ENCODE peak calls at places on chromosomes 7 and 10, in five cellular contexts. One of them, this sample, is unnamed.

GRCh38 chr7:30652132-30652531 is 30.1 kb downstream of the CRHR2 start:
- DNase-seq in psoas muscle: no peak
- DNase-seq in cardiac fibroblast: no peak
- DNase-seq in osteoblast: no peak
- DNase-seq in AG10803: no peak
- DNase-seq in this sample: no peak

GRCh38 chr10:42989481-42989921 is 87.4 kb upstream of the RET start:
- DNase-seq in osteoblast: peak
- DNase-seq in AG10803: no peak
- DNase-seq in psoas muscle: no peak
- DNase-seq in cardiac fibroblast: no peak
- DNase-seq in this sample: no peak

GRCh38 chr7:151057737-151057988 is at the start of gene CDK5:
- DNase-seq in cardiac fibroblast: no peak
- DNase-seq in osteoblast: no peak
- DNase-seq in AG10803: no peak
- DNase-seq in psoas muscle: no peak
- DNase-seq in this sample: no peak

GRCh38 chr7:73560035-73560835 is 2.7 kb upstream of the BCL7B start:
- DNase-seq in cardiac fibroblast: peak
- DNase-seq in AG10803: peak
- DNase-seq in osteoblast: peak
- DNase-seq in psoas muscle: no peak
- DNase-seq in this sample: peak

GRCh38 chr7:106582365-106582764 is 78.6 kb downstream of the CCDC71L start:
- DNase-seq in psoas muscle: no peak
- DNase-seq in AG10803: no peak
- DNase-seq in cardiac fibroblast: no peak
- DNase-seq in osteoblast: no peak
- DNase-seq in this sample: no peak

GRCh38 chr10:3419719-3420495 is 247.3 kb upstream of the PITRM1 start:
- DNase-seq in osteoblast: peak
- DNase-seq in cardiac fibroblast: no peak
- DNase-seq in AG10803: no peak
- DNase-seq in psoas muscle: no peak
- DNase-seq in this sample: no peak

GRCh38 chr7:158260567-158261361 is 326.9 kb downstream of the PTPRN2 start:
- DNase-seq in AG10803: no peak
- DNase-seq in cardiac fibroblast: no peak
- DNase-seq in osteoblast: no peak
- DNase-seq in psoas muscle: no peak
- DNase-seq in this sample: no peak

GRCh38 chr10:80283119-80283518 is 6.3 kb downstream of the MAT1A start:
- DNase-seq in cardiac fibroblast: no peak
- DNase-seq in osteoblast: no peak
- DNase-seq in psoas muscle: no peak
- DNase-seq in AG10803: no peak
- DNase-seq in this sample: no peak

GRCh38 chr10:25493122-25493893 is 318.5 kb downstream of the GPR158 start:
- DNase-seq in osteoblast: no peak
- DNase-seq in cardiac fibroblast: peak
- DNase-seq in psoas muscle: no peak
- DNase-seq in AG10803: no peak
- DNase-seq in this sample: no peak

GRCh38 chr10:50861370-50861769 is 24.1 kb downstream of the A1CF start:
- DNase-seq in cardiac fibroblast: no peak
- DNase-seq in osteoblast: no peak
- DNase-seq in psoas muscle: no peak
- DNase-seq in AG10803: no peak
- DNase-seq in this sample: no peak

GRCh38 chr10:45374451-45375052 is 536 bp downstream of the ALOX5 start:
- DNase-seq in psoas muscle: no peak
- DNase-seq in AG10803: no peak
- DNase-seq in cardiac fibroblast: no peak
- DNase-seq in osteoblast: peak
- DNase-seq in this sample: no peak

GRCh38 chr10:86666538-86666937 is 1.8 kb upstream of the LDB3 start:
- DNase-seq in AG10803: no peak
- DNase-seq in osteoblast: peak
- DNase-seq in psoas muscle: no peak
- DNase-seq in cardiac fibroblast: no peak
- DNase-seq in this sample: peak

GRCh38 chr10:106285199-106285598 is 879.3 kb downstream of the SORCS1 start:
- DNase-seq in AG10803: peak
- DNase-seq in osteoblast: no peak
- DNase-seq in cardiac fibroblast: peak
- DNase-seq in psoas muscle: no peak
- DNase-seq in this sample: no peak

GRCh38 chr7:91285966-91286365 is 21.7 kb downstream of the FZD1 start:
- DNase-seq in cardiac fibroblast: no peak
- DNase-seq in osteoblast: no peak
- DNase-seq in AG10803: peak
- DNase-seq in psoas muscle: no peak
- DNase-seq in this sample: no peak

GRCh38 chr10:108783897-108784296 is 1139.4 kb downstream of the XPNPEP1 start:
- DNase-seq in psoas muscle: no peak
- DNase-seq in AG10803: peak
- DNase-seq in osteoblast: no peak
- DNase-seq in cardiac fibroblast: peak
- DNase-seq in this sample: no peak

GRCh38 chr10:43259981-43260761 is 6.7 kb downstream of the RASGEF1A start:
- DNase-seq in osteoblast: peak
- DNase-seq in AG10803: no peak
- DNase-seq in psoas muscle: no peak
- DNase-seq in cardiac fibroblast: peak
- DNase-seq in this sample: no peak

GRCh38 chr7:1114505-1114904 is 26.6 kb downstream of the GPER1 start:
- DNase-seq in AG10803: no peak
- DNase-seq in psoas muscle: peak
- DNase-seq in osteoblast: peak
- DNase-seq in cardiac fibroblast: no peak
- DNase-seq in this sample: no peak

GRCh38 chr7:77991656-77992055 is 193.1 kb downstream of the PHTF2 start:
- DNase-seq in osteoblast: no peak
- DNase-seq in cardiac fibroblast: no peak
- DNase-seq in AG10803: no peak
- DNase-seq in psoas muscle: no peak
- DNase-seq in this sample: no peak

GRCh38 chr10:2019281-2019680 is 282.0 kb upstream of the ADARB2 start:
- DNase-seq in osteoblast: no peak
- DNase-seq in psoas muscle: no peak
- DNase-seq in AG10803: no peak
- DNase-seq in cardiac fibroblast: no peak
- DNase-seq in this sample: no peak

GRCh38 chr7:86949052-86949778 is 110.2 kb downstream of the ELAPOR2 start:
- DNase-seq in AG10803: no peak
- DNase-seq in osteoblast: no peak
- DNase-seq in cardiac fibroblast: no peak
- DNase-seq in psoas muscle: no peak
- DNase-seq in this sample: no peak
- H3K4me3 ChIP-seq in AG10803: no peak
- H3K4me3 ChIP-seq in osteoblast: no peak
- H3K4me3 ChIP-seq in cardiac fibroblast: no peak
- H3K4me3 ChIP-seq in psoas muscle: no peak
- H3K4me3 ChIP-seq in this sample: no peak

DNA sequence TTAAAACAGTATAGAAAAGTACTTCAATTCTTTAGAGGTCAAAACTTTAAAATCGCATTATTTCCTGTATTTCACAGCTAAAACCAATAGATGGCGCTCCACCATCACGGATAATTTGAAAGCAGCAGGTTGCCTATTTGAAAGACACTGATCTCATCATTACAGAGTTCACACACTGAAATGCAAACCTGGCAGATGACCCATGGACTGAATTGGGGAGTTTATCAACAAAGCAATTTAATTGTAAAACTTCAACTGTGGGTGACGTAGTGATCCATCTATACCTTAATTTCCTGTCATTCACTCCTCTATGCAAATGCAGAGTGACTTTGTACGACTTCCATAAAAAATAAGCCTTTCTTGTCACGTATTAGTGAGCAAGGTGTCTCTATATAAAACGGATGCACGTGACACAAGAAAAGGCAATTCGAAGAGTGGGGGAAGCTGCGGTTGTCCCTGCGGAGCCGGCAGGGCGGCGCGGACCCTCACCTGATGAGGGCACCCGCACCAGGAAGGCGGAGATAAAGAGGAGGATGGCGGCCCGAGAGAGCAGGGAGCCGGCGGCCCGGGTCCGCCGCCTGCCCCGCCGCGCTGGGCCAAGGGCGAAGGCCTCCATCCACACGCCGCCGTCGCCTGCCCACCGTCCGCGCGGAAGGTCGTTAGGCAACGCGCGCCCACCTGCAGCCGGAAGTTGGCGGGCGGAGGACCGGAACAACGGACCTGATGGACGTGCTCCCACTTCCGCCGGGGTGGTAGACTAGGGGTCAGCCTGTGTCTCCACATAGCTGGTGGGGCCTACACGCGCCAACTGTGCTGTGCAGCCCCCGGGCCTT is at the start of gene ZPBP:
- DNase-seq in osteoblast: peak
- DNase-seq in psoas muscle: peak
- DNase-seq in AG10803: peak
- DNase-seq in cardiac fibroblast: peak
- DNase-seq in this sample: no peak
- H3K4me3 ChIP-seq in osteoblast: peak
- H3K4me3 ChIP-seq in psoas muscle: peak
- H3K4me3 ChIP-seq in AG10803: no peak
- H3K4me3 ChIP-seq in cardiac fibroblast: no peak
- H3K4me3 ChIP-seq in this sample: peak

GRCh38 chr7:137903382-137904169 is 56.8 kb upstream of the DGKI start:
- DNase-seq in AG10803: peak
- DNase-seq in cardiac fibroblast: peak
- DNase-seq in osteoblast: peak
- DNase-seq in psoas muscle: no peak
- DNase-seq in this sample: peak

GRCh38 chr7:137895301-137896201 is 48.8 kb upstream of the DGKI start:
- DNase-seq in cardiac fibroblast: no peak
- DNase-seq in osteoblast: no peak
- DNase-seq in AG10803: no peak
- DNase-seq in psoas muscle: no peak
- DNase-seq in this sample: no peak

GRCh38 chr7:137904826-137905225 is 58.1 kb upstream of the DGKI start:
- DNase-seq in osteoblast: no peak
- DNase-seq in psoas muscle: no peak
- DNase-seq in cardiac fibroblast: no peak
- DNase-seq in AG10803: no peak
- DNase-seq in this sample: no peak

GRCh38 chr7:137900137-137900536 is 53.4 kb upstream of the DGKI start:
- DNase-seq in cardiac fibroblast: no peak
- DNase-seq in osteoblast: no peak
- DNase-seq in psoas muscle: no peak
- DNase-seq in AG10803: no peak
- DNase-seq in this sample: no peak

GRCh38 chr7:137898839-137899681 is 52.3 kb upstream of the DGKI start:
- DNase-seq in AG10803: peak
- DNase-seq in psoas muscle: peak
- DNase-seq in osteoblast: peak
- DNase-seq in cardiac fibroblast: peak
- DNase-seq in this sample: peak
- H3K4me3 ChIP-seq in AG10803: no peak
- H3K4me3 ChIP-seq in psoas muscle: peak
- H3K4me3 ChIP-seq in osteoblast: no peak
- H3K4me3 ChIP-seq in cardiac fibroblast: no peak
- H3K4me3 ChIP-seq in this sample: peak

GRCh38 chr7:114084381-114085312 is 165.8 kb upstream of the PPP1R3A start:
- DNase-seq in osteoblast: peak
- DNase-seq in cardiac fibroblast: peak
- DNase-seq in psoas muscle: peak
- DNase-seq in AG10803: peak
- DNase-seq in this sample: peak

GRCh38 chr7:114086906-114087651 is 168.3 kb upstream of the PPP1R3A start:
- DNase-seq in AG10803: peak
- DNase-seq in psoas muscle: peak
- DNase-seq in osteoblast: peak
- DNase-seq in cardiac fibroblast: peak
- DNase-seq in this sample: peak

GRCh38 chr7:114086491-114086905 is 167.7 kb upstream of the PPP1R3A start:
- DNase-seq in osteoblast: peak
- DNase-seq in psoas muscle: peak
- DNase-seq in cardiac fibroblast: no peak
- DNase-seq in AG10803: no peak
- DNase-seq in this sample: peak

GRCh38 chr7:114085313-114085591 is 166.4 kb upstream of the PPP1R3A start:
- DNase-seq in cardiac fibroblast: no peak
- DNase-seq in psoas muscle: no peak
- DNase-seq in AG10803: no peak
- DNase-seq in osteoblast: no peak
- DNase-seq in this sample: no peak

DNA sequence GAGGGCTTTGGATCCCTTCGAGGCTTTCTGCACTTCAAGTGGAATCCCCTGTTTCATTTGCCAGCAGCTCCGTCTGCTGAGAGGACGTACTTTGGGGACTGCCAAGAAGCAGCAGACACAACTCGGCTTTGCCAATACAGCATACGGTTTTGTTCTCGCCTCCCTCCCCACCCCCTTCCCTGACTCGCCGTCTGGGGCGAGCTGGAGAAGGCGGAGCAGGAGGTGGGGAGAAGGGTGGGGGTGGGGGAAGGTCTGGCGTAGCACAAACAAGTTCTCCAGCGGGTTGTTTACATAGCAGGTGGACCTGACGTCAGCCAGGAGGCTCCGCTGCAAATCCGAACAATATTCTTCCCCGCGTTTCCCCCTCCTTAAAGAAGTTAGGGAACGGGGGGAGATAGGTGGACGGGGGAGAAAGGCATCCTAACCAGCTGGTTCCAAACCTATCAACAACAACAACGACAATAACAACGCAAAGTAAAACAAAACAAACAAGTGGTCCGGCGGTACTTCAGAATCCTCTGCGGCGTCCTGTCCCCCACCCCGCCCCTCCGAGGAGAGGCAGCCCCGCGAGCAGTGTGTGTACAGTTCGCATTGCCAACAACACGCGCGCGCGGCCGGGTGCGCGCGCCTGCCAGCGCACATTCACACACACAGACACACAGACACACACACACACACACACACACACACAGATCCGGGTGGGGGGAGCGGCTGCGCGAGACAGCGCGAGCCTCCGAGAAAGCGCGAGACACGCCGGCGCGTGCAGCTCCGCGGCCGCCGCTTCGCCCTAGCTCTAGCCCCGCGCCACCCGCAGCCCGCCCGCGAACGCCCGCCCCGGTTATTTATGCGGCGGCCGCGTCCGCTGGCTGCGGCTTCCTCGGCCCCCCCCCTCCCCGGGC is 167.0 kb upstream of the PPP1R3A start:
- DNase-seq in AG10803: peak
- DNase-seq in osteoblast: peak
- DNase-seq in psoas muscle: peak
- DNase-seq in cardiac fibroblast: peak
- DNase-seq in this sample: peak
- H3K4me3 ChIP-seq in AG10803: peak
- H3K4me3 ChIP-seq in osteoblast: peak
- H3K4me3 ChIP-seq in psoas muscle: peak
- H3K4me3 ChIP-seq in cardiac fibroblast: peak
- H3K4me3 ChIP-seq in this sample: peak

DNA sequence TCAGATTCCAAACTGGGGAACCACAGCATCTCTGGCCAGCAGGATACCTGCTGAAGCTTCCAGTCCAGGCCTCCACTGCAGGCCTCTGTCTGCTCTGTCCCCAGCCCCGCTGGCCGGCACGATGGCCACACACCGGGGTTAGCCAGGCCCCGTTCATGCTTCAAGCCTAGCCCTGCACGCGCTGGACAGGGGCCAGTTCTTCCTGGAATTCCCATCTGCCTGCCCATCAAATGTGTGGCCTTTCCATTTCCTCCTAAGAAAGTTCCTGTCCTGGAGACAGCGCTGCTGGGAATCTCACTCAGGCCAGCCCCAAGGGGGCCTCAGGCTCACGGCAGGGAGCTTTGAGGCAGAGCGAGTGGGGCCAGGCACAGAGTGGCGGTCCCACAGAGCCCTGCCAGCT is 18.0 kb downstream of the SH2B2 start:
- DNase-seq in osteoblast: peak
- DNase-seq in AG10803: no peak
- DNase-seq in cardiac fibroblast: no peak
- DNase-seq in psoas muscle: no peak
- DNase-seq in this sample: no peak
- H3K4me3 ChIP-seq in osteoblast: no peak
- H3K4me3 ChIP-seq in AG10803: no peak
- H3K4me3 ChIP-seq in cardiac fibroblast: no peak
- H3K4me3 ChIP-seq in psoas muscle: no peak
- H3K4me3 ChIP-seq in this sample: no peak

This sample was measured in gastrocnemius medialis.